ENCODE peak calls at places on chromosomes 11 and 22, in ten cellular contexts. H is AG10803, O is tibial artery, X is psoas muscle, S is hepatocyte, E is H9, W is endothelial cell, M is heart left ventricle, B is neural crest cell, R is body of pancreas. G is an unnamed sample.

GRCh38 chr11:15714641-15715399 is 600.1 kb downstream of the INSC start:
- DNase-seq in X (no peak), M (no peak), O (no peak), W (no peak), B (no peak), R (no peak), S (no peak), E (no peak), H (no peak), G (no peak)

GRCh38 chr22:40498454-40499186 is 128.2 kb downstream of the SGSM3 start:
- DNase-seq in X (no peak), R (no peak), E (no peak), B (no peak), W (no peak), O (no peak), H (peak), M (no peak), S (peak), G (peak)

GRCh38 chr11:62508336-62509058 is 38.1 kb downstream of the AHNAK start:
- DNase-seq in M (peak), R (peak), B (peak), X (peak), H (peak), O (peak), W (peak), E (peak), S (peak), G (peak)

GRCh38 chr22:39789794-39790193 is 103.8 kb downstream of the ENTHD1 start:
- DNase-seq in B (no peak), X (no peak), O (no peak), M (no peak), S (peak), E (no peak), H (no peak), W (no peak), R (no peak), G (no peak)

GRCh38 chr11:101321222-101321621 is 191.6 kb upstream of the PGR start:
- DNase-seq in O (no peak), E (peak), M (no peak), H (no peak), R (no peak), W (no peak), S (no peak), B (no peak), X (no peak), G (no peak)

GRCh38 chr11:96338910-96339703 is 3.9 kb downstream of the MAML2 start:
- DNase-seq in R (no peak), E (peak), W (no peak), O (peak), H (peak), M (peak), B (no peak), X (peak), S (no peak), G (no peak)

GRCh38 chr11:68373810-68374501 is 61.6 kb downstream of the LRP5 start:
- DNase-seq in R (peak), O (peak), B (peak), E (no peak), S (peak), X (peak), H (peak), M (peak), W (no peak), G (no peak)

GRCh38 chr22:39434721-39435120 is 22.1 kb upstream of the MGAT3 start:
- DNase-seq in X (no peak), E (no peak), O (no peak), B (no peak), R (no peak), M (no peak), H (no peak), S (no peak), W (no peak), G (no peak)

GRCh38 chr11:10181811-10182210 is 112.2 kb downstream of the SBF2 start:
- DNase-seq in B (no peak), S (peak), E (no peak), O (no peak), H (peak), X (no peak), R (no peak), M (no peak), W (no peak), G (no peak)

GRCh38 chr11:109209572-109209971 is 212.4 kb upstream of the C11orf87 start:
- DNase-seq in O (no peak), H (no peak), S (no peak), R (no peak), W (no peak), M (no peak), X (no peak), B (no peak), E (no peak), G (no peak)

GRCh38 chr11:72789493-72790131 is 4.2 kb downstream of the STARD10 start:
- DNase-seq in W (no peak), S (no peak), H (peak), O (peak), M (peak), E (no peak), X (no peak), R (no peak), B (no peak), G (no peak)

DNA sequence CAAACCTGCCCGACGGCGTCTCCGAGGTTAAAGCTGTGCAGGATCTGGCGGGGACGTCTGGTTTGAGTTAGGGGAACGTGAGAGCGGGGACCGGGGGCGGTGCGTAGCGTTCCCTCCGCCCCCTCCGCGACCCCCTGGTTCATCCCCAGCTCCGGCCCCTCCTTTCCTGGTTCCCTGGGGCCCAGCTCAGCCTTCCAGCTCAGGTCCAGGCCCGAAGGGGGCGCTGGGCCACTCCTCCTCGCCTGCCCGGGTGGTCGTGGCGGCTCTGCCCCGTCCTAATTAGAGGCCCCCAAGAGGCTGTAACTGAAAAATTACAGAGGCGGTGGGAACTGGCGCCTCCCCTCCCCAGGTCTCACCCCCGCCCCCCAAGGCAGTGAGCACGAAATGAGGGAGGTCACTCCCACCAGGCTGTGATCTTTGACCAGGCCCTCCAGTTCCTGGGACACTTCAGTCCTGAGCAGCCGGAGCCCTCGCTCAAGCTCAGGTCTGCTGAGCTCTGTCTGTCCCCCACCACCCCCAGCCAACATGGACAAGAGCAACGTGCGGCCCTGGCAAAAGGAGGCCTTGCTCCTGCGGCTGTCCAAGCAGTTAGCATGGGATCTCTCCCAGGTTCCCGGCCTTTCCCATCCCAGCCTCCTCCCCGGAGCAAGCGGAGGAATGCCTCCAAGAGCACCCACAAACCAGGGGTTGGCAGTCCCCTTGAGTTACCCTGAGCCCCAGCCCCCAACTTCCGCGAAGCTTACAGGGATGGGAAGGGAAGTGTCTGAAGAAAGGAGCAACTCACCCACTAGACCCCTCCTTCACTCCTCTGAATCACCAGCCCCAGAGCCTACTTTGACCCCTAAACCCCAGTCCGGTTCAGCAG is 3.3 kb downstream of the CD248 start:
- DNase-seq in S (peak), E (peak), H (peak), X (peak), R (no peak), B (no peak), M (no peak), O (no peak), W (no peak), G (no peak)
- TF ChIP-seq CTCF in S (peak), E (peak), H (peak), X (no peak), R (no peak), B (peak), M (no peak), O (no peak), W (no peak), G (no peak)

DNA sequence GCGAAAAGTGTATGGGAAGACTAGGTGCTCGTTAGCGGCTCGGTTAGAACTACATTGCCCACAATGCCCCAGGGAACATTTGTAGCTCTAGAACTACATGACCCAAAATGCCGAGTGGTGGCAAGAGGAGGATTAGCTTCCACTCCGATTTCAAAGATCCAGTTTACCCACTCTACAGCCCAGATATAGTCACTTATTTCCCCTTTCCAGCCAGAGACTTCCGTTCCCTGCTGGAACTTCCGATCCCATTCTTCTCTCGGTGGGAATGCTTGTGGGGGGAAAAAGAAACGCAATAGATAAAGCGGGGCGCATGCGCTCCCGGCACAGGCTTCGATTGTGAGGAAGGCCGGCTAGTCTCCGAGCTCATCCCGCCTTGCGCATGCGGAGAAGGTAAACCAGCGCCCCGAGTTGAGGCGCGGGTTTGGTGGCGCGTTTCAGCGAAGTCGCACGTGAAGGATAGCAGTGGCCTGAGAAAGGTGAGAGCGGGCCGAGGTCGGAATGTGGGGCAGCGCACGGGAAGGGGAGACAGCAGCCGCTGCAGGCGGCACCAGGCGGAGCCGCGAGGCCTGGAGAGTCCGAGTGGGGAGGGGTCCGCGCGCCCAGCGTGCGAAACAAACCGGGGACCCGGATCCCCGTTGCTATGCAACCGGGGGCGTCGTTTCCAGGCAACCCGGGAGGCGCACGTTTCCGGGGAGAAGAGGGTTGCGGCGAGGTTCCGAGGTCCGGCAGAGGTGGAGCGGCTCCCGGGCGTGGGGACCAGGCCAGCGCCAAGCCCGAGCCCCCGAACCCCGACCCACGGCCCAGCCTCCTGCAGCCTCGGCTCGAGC is at the start of gene TMEM109:
- DNase-seq in B (peak), H (peak), O (peak), R (peak), W (peak), S (peak), X (peak), M (peak), E (peak), G (peak)
- TF ChIP-seq CTCF in B (no peak), H (no peak), O (no peak), R (peak), W (no peak), S (no peak), X (no peak), M (no peak), E (no peak), G (no peak)

GRCh38 chr11:14642453-14642852 is 1.2 kb upstream of the PDE3B start:
- DNase-seq in X (no peak), H (no peak), R (no peak), O (no peak), S (no peak), M (no peak), E (no peak), W (no peak), B (no peak), G (no peak)

GRCh38 chr11:14644396-14645246 is 1.0 kb downstream of the PDE3B start:
- DNase-seq in E (peak), S (peak), O (peak), M (peak), W (peak), X (peak), B (peak), R (peak), H (no peak), G (peak)

GRCh38 chr11:14642873-14643696 is 519 bp upstream of the PDE3B start:
- DNase-seq in B (peak), W (no peak), M (peak), E (no peak), S (no peak), O (no peak), R (peak), X (no peak), H (no peak), G (no peak)

GRCh38 chr11:14645247-14645912 is 1.8 kb downstream of the PDE3B start:
- DNase-seq in W (no peak), B (no peak), E (no peak), S (no peak), X (no peak), H (peak), M (no peak), R (no peak), O (no peak), G (no peak)

GRCh38 chr11:14643697-14644395 is at the start of gene PDE3B:
- DNase-seq in X (peak), H (peak), R (peak), S (peak), M (peak), W (peak), B (peak), E (peak), O (peak), G (peak)
- TF ChIP-seq CTCF in X (no peak), H (no peak), R (peak), S (peak), M (peak), W (no peak), B (no peak), E (peak), O (no peak), G (no peak)

GRCh38 chr11:119052163-119052814 is 4.7 kb downstream of the HYOU1 start:
- DNase-seq in X (no peak), H (no peak), W (no peak), E (no peak), O (no peak), B (no peak), S (no peak), M (no peak), R (no peak), G (no peak)

GRCh38 chr11:119054418-119054817 is 2.6 kb downstream of the HYOU1 start:
- DNase-seq in O (no peak), X (no peak), W (no peak), M (no peak), R (no peak), S (no peak), B (no peak), E (no peak), H (no peak), G (no peak)

GRCh38 chr11:119056397-119056999 is 507 bp downstream of the HYOU1 start:
- DNase-seq in B (peak), H (peak), X (no peak), W (peak), M (peak), S (peak), O (no peak), R (peak), E (peak), G (peak)

GRCh38 chr11:119057000-119057769 is at the start of gene HYOU1:
- DNase-seq in H (peak), X (peak), E (peak), W (peak), R (peak), O (peak), S (peak), B (peak), M (peak), G (peak)

GRCh38 chr11:119055901-119056300 is 1.1 kb downstream of the HYOU1 start:
- DNase-seq in W (no peak), S (peak), M (no peak), X (no peak), H (peak), O (no peak), B (no peak), E (no peak), R (no peak), G (no peak)
- TF ChIP-seq CTCF in W (no peak), S (peak), M (no peak), X (no peak), H (peak), O (no peak), B (no peak), E (no peak), R (no peak), G (no peak)

DNA sequence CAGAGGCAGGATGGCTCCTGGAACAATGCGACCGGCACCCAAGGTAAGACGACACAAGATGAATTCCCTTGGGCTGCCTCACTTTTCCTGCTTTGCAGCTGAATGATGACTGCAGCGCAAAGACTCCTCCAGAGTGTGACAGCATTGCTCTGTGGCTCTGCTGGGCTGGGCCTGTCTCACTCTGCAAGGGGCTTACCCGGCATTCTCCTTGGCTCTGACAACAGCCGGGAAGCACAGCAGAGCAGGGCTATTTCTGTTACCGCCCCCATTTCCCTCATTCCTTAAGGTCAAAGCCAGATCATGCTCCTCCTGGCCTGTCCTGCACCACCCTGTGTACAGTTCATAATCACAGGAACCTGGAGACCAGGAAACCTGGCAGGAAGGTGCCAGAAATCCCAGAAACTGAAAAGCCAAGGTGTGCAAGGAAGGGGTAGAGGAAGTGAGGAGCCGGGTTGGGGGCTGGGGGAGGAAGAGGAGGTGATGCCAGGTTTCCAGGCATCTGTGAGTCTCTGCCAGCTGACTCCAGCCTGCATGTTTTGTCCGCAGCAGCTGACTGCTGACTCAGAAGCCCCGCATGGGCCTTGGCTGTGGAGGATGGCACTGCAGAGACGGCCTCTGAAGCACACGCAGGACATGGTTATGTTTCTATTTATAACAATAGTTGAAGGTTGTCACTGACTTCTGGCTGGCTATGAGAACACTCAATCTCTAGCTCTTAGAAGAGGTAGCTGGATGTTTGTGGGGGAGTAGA is 113.6 kb downstream of the MICAL3 start:
- DNase-seq in H (peak), O (peak), X (peak), S (peak), B (peak), M (peak), E (peak), W (peak), R (peak), G (no peak)
- TF ChIP-seq CTCF in H (peak), O (peak), X (peak), S (peak), B (no peak), M (peak), E (peak), W (no peak), R (peak), G (no peak)

GRCh38 chr22:36286096-36286957 is 33.4 kb downstream of the APOL1 start:
- DNase-seq in H (peak), W (peak), R (peak), B (peak), X (peak), M (peak), E (peak), S (peak), O (peak), G (peak)
- TF ChIP-seq CTCF in H (peak), W (peak), R (peak), B (peak), X (peak), M (peak), E (peak), S (peak), O (peak), G (peak)

DNA sequence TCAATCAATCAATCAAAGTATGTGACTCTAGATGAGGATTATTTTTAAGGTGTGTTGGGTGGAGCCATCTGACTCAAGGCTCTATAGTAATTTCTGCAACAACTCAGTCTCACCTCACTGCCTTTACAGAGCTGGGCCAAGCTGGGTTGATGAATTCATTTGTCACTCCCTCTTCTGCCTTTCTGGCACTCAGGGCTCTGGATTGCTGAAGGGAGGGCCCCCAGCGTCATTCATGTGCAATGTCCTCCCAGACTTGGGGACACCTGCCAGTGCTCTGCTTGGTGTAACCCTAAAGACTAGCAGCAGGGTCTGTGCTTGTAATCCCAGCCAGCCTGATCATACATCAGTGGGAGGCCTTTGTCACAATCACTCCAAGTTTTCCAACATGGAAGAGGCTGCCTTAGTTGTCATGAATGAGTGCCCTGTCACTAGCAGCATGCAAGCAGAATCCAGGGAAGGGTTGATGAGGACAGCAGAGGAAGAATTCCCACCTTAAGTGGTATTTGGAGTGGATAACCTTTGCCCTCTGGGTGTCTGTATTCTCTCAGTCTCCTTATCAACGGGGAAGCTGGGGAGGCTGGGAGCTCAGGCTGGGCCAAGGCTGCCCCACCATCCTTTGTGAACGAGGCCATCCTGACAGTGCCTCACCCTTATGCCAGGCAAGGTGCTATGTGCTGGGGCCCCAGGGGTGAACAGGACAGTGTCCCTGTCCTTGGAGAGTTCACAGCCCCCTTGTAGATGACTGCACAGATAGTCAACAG is 2.0 kb upstream of the TP53I11 start:
- DNase-seq in R (no peak), M (no peak), E (no peak), H (no peak), S (no peak), B (no peak), X (no peak), O (no peak), W (no peak), G (no peak)
- TF ChIP-seq CTCF in R (no peak), M (no peak), E (no peak), H (no peak), S (no peak), B (no peak), X (no peak), O (no peak), W (no peak), G (no peak)

DNA sequence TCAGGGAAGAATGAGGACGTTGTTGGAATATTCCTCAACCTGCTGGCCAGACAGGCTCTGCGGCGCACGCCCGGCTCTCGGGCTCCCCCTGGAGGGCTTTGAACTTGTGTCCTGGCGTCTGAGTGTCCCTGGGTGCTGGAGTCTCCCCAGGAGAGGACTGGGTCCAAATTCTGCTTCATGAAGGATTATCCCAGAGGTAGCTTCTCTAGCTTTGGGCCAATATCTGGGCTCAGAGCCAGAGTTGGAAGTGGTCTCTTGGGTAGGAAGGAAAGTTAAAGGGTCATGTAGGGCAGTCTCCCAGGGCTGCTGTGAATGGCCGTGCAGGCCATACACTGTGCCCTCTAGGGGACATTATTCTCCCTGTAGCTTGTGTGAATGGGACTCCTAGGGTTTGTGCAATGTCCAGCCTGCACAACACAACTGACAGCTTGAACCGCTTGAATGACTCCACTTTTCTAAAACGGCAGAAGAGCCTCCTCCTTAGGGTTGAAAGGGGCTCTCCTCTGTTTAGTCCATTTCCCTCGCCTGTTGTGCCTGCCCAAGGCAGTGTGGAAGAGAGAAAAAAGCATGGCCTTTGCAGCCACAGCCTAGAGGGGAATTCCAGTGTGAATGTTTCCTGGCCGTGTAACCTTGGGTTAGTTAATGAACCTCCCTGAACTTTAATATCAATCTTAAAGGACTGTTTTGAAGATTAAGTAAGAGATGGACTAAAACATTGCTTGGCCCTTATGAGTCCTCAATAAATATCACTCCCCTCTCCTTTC is 111.1 kb upstream of the THY1 start:
- DNase-seq in H (peak), O (peak), M (peak), E (peak), R (peak), S (peak), X (peak), W (peak), B (peak), G (peak)
- TF ChIP-seq CTCF in H (peak), O (peak), M (peak), E (peak), R (peak), S (peak), X (peak), W (peak), B (peak), G (peak)

G was measured in Calu3.